ENCODE peak calls at places on chromosomes 5 and 9, in ten cellular contexts. Q is Ammon's horn; Z is activated CD4-positive, alpha-beta T cell treated with anti-CD3 and anti-CD28 coated beads, Interleukin-2, amount 10 ng/mL, durations not matched to agents 7 days and 5 days; A is lower leg skin; M is LoVo; W is cardiac fibroblast; G is neural progenitor cell; N is NCI-H446; R is ELF-1; T is retinal pigment epithelial cell. C is an unnamed sample.

GRCh38 chr9:112119225-112120045 is 55.7 kb downstream of the SUSD1 start:
- DNase-seq in Q (no peak), Z (no peak), A (no peak), M (peak; percentile 92), W (no peak), G (no peak), N (no peak), R (peak; percentile 68), T (no peak), C (no peak)

GRCh38 chr9:76451234-76451633 is 7.7 kb upstream of the GCNT1 start:
- DNase-seq in Q (no peak), Z (no peak), A (no peak), M (no peak), W (peak; percentile 83), G (no peak), N (no peak), R (no peak), T (no peak), C (no peak)

GRCh38 chr9:93181672-93182435 is 2.1 kb upstream of the WNK2 start:
- DNase-seq in Q (no peak), Z (no peak), A (no peak), M (no peak), W (no peak), G (no peak), N (no peak), R (no peak), T (no peak), C (no peak)

GRCh38 chr9:69078581-69078980 is 43.0 kb downstream of the FXN start:
- DNase-seq in Q (no peak), Z (no peak), A (peak; percentile 29), M (no peak), W (peak; percentile 94), G (no peak), N (no peak), R (no peak), T (no peak), C (peak; percentile 86)

GRCh38 chr9:4382722-4383317 is 83.0 kb upstream of the GLIS3 start:
- DNase-seq in Q (peak; percentile 32), Z (no peak), A (no peak), M (peak; percentile 44), W (peak; percentile 53), G (peak; percentile 53), N (peak; percentile 60), R (peak; percentile 9), T (no peak), C (no peak)

GRCh38 chr5:16005210-16005609 is 174.4 kb downstream of the MARCHF11 start:
- DNase-seq in Q (no peak), Z (no peak), A (no peak), M (no peak), W (no peak), G (no peak), N (no peak), R (no peak), T (no peak), C (no peak)

GRCh38 chr5:473344-474192 is 30.6 kb downstream of the EXOC3 start:
- DNase-seq in Q (no peak), Z (peak; percentile 27), A (no peak), M (peak; percentile 47), W (peak; percentile 35), G (peak; percentile 51), N (peak; percentile 56), R (peak; percentile 59), T (no peak), C (peak; percentile 71)

GRCh38 chr9:107334103-107334776 is 51.2 kb downstream of the RAD23B start:
- DNase-seq in Q (no peak), Z (no peak), A (no peak), M (no peak), W (no peak), G (no peak), N (no peak), R (no peak), T (no peak), C (no peak)

GRCh38 chr5:81188962-81189361 is 44.2 kb upstream of the CKMT2 start:
- DNase-seq in Q (no peak), Z (no peak), A (no peak), M (no peak), W (no peak), G (no peak), N (no peak), R (no peak), T (no peak), C (no peak)

GRCh38 chr5:133825631-133826289 is 142.7 kb downstream of the C5orf15 start:
- DNase-seq in Q (no peak), Z (peak; percentile 54), A (no peak), M (no peak), W (no peak), G (no peak), N (peak; percentile 75), R (no peak), T (no peak), C (no peak)

C was measured in tibial artery.